ENCODE peak calls at places on chromosomes 7 and 10, in eight cellular contexts. E is mesendoderm, L is PC-3, N is substantia nigra, G is heart right ventricle, U is brain microvascular endothelial cell, O is GM23338, R is SJSA1. T is an unnamed sample.

GRCh38 chr7:102080371-102081243 is 206.1 kb upstream of the SH2B2 start:
- DNase-seq in E (no peak), L (peak), N (no peak), G (no peak), U (no peak), O (no peak), R (no peak), T (peak)

GRCh38 chr10:119761106-119761505 is 35.3 kb downstream of the INPP5F start:
- DNase-seq in E (no peak), L (peak), N (no peak), G (no peak), U (peak), O (no peak), R (no peak), T (no peak)

GRCh38 chr7:157446322-157446721 is 109.5 kb downstream of the DNAJB6 start:
- DNase-seq in E (no peak), L (no peak), N (no peak), G (no peak), U (no peak), O (no peak), R (peak), T (no peak)

GRCh38 chr10:86058964-86059363 is 307.6 kb downstream of the GRID1 start:
- DNase-seq in E (no peak), L (no peak), N (no peak), G (no peak), U (no peak), O (no peak), R (no peak), T (no peak)

GRCh38 chr7:125423444-125424155 is 494.0 kb upstream of the POT1 start:
- DNase-seq in E (no peak), L (peak), N (no peak), G (no peak), U (peak), O (no peak), R (no peak), T (no peak)

GRCh38 chr10:50740351-50740688 is 584 bp downstream of the ASAH2B start:
- DNase-seq in E (no peak), L (peak), N (no peak), G (no peak), U (peak), O (no peak), R (peak), T (no peak)

GRCh38 chr10:96850825-96851224 is 18.7 kb downstream of the LCOR start:
- DNase-seq in E (peak), L (peak), N (no peak), G (no peak), U (peak), O (no peak), R (peak), T (no peak)

GRCh38 chr10:103803941-103804340 is 51.4 kb downstream of the SH3PXD2A start:
- DNase-seq in E (peak), L (peak), N (no peak), G (no peak), U (no peak), O (peak), R (no peak), T (no peak)

GRCh38 chr7:121373177-121373576 is 22.9 kb downstream of the FAM3C start:
- DNase-seq in E (no peak), L (no peak), N (no peak), G (no peak), U (no peak), O (no peak), R (no peak), T (no peak)

GRCh38 chr7:138545123-138545522 is 85.1 kb downstream of the TRIM24 start:
- DNase-seq in E (no peak), L (peak), N (no peak), G (no peak), U (no peak), O (no peak), R (no peak), T (no peak)

GRCh38 chr10:60549686-60550085 is 160.0 kb upstream of the ANK3 start:
- DNase-seq in E (peak), L (peak), N (no peak), G (no peak), U (no peak), O (peak), R (no peak), T (no peak)

GRCh38 chr10:87546221-87546620 is 41.5 kb downstream of the MINPP1 start:
- DNase-seq in E (peak), L (peak), N (no peak), G (no peak), U (peak), O (no peak), R (no peak), T (no peak)

GRCh38 chr7:68587599-68587998 is 1010.7 kb upstream of the AUTS2 start:
- DNase-seq in E (no peak), L (no peak), N (no peak), G (no peak), U (no peak), O (no peak), R (no peak), T (no peak)

GRCh38 chr10:63266337-63267327 is 133.5 kb downstream of the NRBF2 start:
- DNase-seq in E (no peak), L (peak), N (no peak), G (no peak), U (no peak), O (peak), R (no peak), T (no peak)

GRCh38 chr7:79653136-79653631 is 199.7 kb upstream of the MAGI2 start:
- DNase-seq in E (no peak), L (peak), N (no peak), G (no peak), U (peak), O (no peak), R (no peak), T (no peak)

GRCh38 chr10:122780391-122780790 is 65.3 kb downstream of the CUZD1 start:
- DNase-seq in E (peak), L (peak), N (no peak), G (no peak), U (no peak), O (no peak), R (no peak), T (no peak)

GRCh38 chr10:26269754-26270153 is 53.2 kb downstream of the GAD2 start:
- DNase-seq in E (peak), L (peak), N (no peak), G (no peak), U (peak), O (peak), R (no peak), T (no peak)

GRCh38 chr7:104789780-104790179 is 224.2 kb upstream of the KMT2E start:
- DNase-seq in E (no peak), L (no peak), N (no peak), G (no peak), U (no peak), O (no peak), R (no peak), T (no peak)

GRCh38 chr10:58856508-58857240 is 319.8 kb upstream of the PHYHIPL start:
- DNase-seq in E (peak), L (peak), N (no peak), G (no peak), U (peak), O (peak), R (peak), T (no peak)

GRCh38 chr7:98186452-98187137 is 24.6 kb upstream of the BHLHA15 start:
- DNase-seq in E (no peak), L (peak), N (no peak), G (no peak), U (peak), O (no peak), R (no peak), T (no peak)

GRCh38 chr10:104920476-104920875 is 279.4 kb downstream of the SORCS3 start:
- DNase-seq in E (no peak), L (no peak), N (no peak), G (no peak), U (no peak), O (no peak), R (no peak), T (no peak)

GRCh38 chr10:43132796-43133195 is 5.4 kb upstream of the CSGALNACT2 start:
- DNase-seq in E (no peak), L (no peak), N (no peak), G (no peak), U (no peak), O (no peak), R (no peak), T (no peak)

GRCh38 chr7:124762611-124763143 is 2.9 kb downstream of the GPR37 start:
- DNase-seq in E (peak), L (peak), N (peak), G (no peak), U (no peak), O (no peak), R (no peak), T (peak)

GRCh38 chr7:25926009-25926408 is 226.0 kb upstream of the NFE2L3 start:
- DNase-seq in E (peak), L (peak), N (no peak), G (no peak), U (no peak), O (no peak), R (no peak), T (peak)

GRCh38 chr7:90430614-90431445 is 27.6 kb downstream of the CLDN12 start:
- DNase-seq in E (peak), L (no peak), N (no peak), G (no peak), U (no peak), O (no peak), R (no peak), T (no peak)

GRCh38 chr10:121994429-121994881 is 5.5 kb downstream of the TACC2 start:
- DNase-seq in E (peak), L (peak), N (no peak), G (peak), U (no peak), O (peak), R (no peak), T (no peak)

GRCh38 chr10:56269181-56269580 is 91.9 kb downstream of the ZWINT start:
- DNase-seq in E (no peak), L (peak), N (no peak), G (no peak), U (no peak), O (no peak), R (no peak), T (no peak)

GRCh38 chr10:44253769-44254462 is 131.0 kb downstream of the CXCL12 start:
- DNase-seq in E (no peak), L (peak), N (no peak), G (peak), U (peak), O (no peak), R (no peak), T (no peak)

GRCh38 chr7:141641876-141642275 is 60.1 kb downstream of the DENND11 start:
- DNase-seq in E (no peak), L (no peak), N (no peak), G (no peak), U (no peak), O (no peak), R (no peak), T (no peak)

GRCh38 chr10:127997937-127998336 is 91.0 kb downstream of the PTPRE start:
- DNase-seq in E (no peak), L (no peak), N (no peak), G (no peak), U (peak), O (no peak), R (no peak), T (no peak)

GRCh38 chr10:127998517-127999144 is 91.7 kb downstream of the PTPRE start:
- DNase-seq in E (no peak), L (no peak), N (no peak), G (no peak), U (no peak), O (no peak), R (no peak), T (no peak)

GRCh38 chr10:127999291-127999690 is 92.4 kb downstream of the PTPRE start:
- DNase-seq in E (no peak), L (no peak), N (peak), G (no peak), U (no peak), O (no peak), R (no peak), T (peak)

GRCh38 chr10:127997241-127997640 is 90.3 kb downstream of the PTPRE start:
- DNase-seq in E (no peak), L (no peak), N (no peak), G (no peak), U (no peak), O (no peak), R (no peak), T (no peak)

DNA sequence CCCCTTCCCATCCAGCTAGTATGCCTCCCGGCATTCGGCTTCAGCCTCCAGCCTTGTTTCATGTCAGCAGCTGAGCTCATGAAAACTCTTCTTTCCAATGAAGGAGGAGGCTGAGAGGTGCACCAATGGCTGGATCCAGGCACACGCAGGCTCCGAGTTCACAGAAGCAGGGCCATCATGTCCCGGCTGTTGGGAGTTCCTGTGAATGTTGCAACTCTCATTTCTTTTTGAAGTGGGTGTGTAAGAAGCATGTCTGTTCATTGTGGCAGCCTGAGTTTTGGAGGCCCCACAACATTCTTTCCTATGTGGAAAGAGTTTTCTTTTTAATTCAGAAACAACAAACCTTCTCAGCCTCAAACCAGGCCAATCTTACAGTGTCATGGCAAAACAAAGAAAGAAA is 89.7 kb downstream of the PTPRE start:
- DNase-seq in E (no peak), L (no peak), N (no peak), G (peak), U (no peak), O (no peak), R (no peak), T (no peak)
- H3K27ac ChIP-seq in E (no peak), L (no peak), N (no peak), G (peak), U (no peak), O (no peak), R (no peak), T (no peak)

GRCh38 chr7:132402751-132403245 is 173.5 kb downstream of the PLXNA4 start:
- DNase-seq in E (no peak), L (no peak), N (peak), G (peak), U (no peak), O (no peak), R (no peak), T (no peak)
- H3K27ac ChIP-seq in E (no peak), L (no peak), N (no peak), G (peak), U (no peak), O (no peak), R (no peak), T (no peak)

GRCh38 chr7:55521543-55522267 is 50.6 kb downstream of the VOPP1 start:
- DNase-seq in E (no peak), L (no peak), N (no peak), G (no peak), U (no peak), O (peak), R (no peak), T (no peak)
- H3K27ac ChIP-seq in E (no peak), L (no peak), N (no peak), G (no peak), U (no peak), O (no peak), R (no peak), T (no peak)

GRCh38 chr7:93429563-93429962 is 145.0 kb downstream of the CALCR start:
- DNase-seq in E (no peak), L (no peak), N (no peak), G (no peak), U (no peak), O (no peak), R (no peak), T (no peak)
- H3K27ac ChIP-seq in E (no peak), L (no peak), N (no peak), G (no peak), U (no peak), O (no peak), R (no peak), T (no peak)

GRCh38 chr7:142854505-142855400 is at the start of gene EPHB6:
- DNase-seq in E (peak), L (peak), N (peak), G (peak), U (peak), O (peak), R (no peak), T (no peak)
- H3K27ac ChIP-seq in E (peak), L (peak), N (peak), G (peak), U (no peak), O (no peak), R (no peak), T (peak)

GRCh38 chr10:126084369-126084768 is 188.0 kb downstream of the FANK1 start:
- DNase-seq in E (no peak), L (no peak), N (no peak), G (no peak), U (no peak), O (no peak), R (no peak), T (no peak)

GRCh38 chr10:126075009-126075408 is 178.6 kb downstream of the FANK1 start:
- DNase-seq in E (no peak), L (peak), N (no peak), G (no peak), U (no peak), O (no peak), R (no peak), T (no peak)

GRCh38 chr10:126082067-126082466 is 185.7 kb downstream of the FANK1 start:
- DNase-seq in E (no peak), L (no peak), N (no peak), G (no peak), U (no peak), O (no peak), R (no peak), T (no peak)

GRCh38 chr10:126080303-126080825 is 184.0 kb downstream of the FANK1 start:
- DNase-seq in E (no peak), L (no peak), N (no peak), G (no peak), U (no peak), O (no peak), R (no peak), T (no peak)

DNA sequence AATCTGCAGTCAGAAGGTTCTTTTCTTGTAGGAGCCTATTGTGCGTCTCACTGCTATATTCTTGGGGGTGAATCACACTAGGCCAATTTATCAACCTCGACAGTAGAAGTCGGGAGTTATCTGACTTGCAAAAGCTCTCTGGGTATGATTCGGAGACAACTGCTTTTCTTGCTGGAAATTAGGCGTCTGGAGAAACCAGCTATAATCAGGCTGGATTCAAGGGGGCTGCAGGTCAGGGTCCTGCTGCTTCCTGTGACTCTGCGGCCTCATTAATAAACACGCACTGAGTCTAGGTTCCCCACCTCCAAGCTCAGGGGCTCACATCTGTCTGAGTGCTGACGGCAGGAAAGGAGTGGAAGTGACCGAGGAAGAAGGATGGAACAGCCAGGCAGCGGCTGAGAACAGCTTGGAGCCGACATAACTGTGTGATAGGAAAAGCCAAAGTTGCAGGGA is 184.5 kb downstream of the FANK1 start:
- DNase-seq in E (no peak), L (no peak), N (no peak), G (no peak), U (peak), O (no peak), R (no peak), T (no peak)
- H3K27ac ChIP-seq in E (no peak), L (no peak), N (no peak), G (peak), U (peak), O (no peak), R (no peak), T (no peak)